ENCODE peak calls at places on chromosomes 16 and 17, in six cellular contexts. One of them, this sample, is unnamed.

GRCh38 chr16:28182183-28182582 is 29.6 kb downstream of the XPO6 start:
- DNase-seq in A549: no peak
- DNase-seq in stomach: no peak
- DNase-seq in adrenal gland: peak; percentile 21
- DNase-seq in HCT116: no peak
- DNase-seq in uterus: no peak
- DNase-seq in this sample: no peak

GRCh38 chr17:17523001-17523713 is 27.0 kb upstream of the RASD1 start:
- DNase-seq in A549: no peak
- DNase-seq in stomach: peak; percentile 89
- DNase-seq in adrenal gland: no peak
- DNase-seq in HCT116: no peak
- DNase-seq in uterus: no peak
- DNase-seq in this sample: no peak

GRCh38 chr16:75099075-75099667 is 17.4 kb downstream of the LDHD start:
- DNase-seq in A549: no peak
- DNase-seq in stomach: no peak
- DNase-seq in adrenal gland: no peak
- DNase-seq in HCT116: no peak
- DNase-seq in uterus: no peak
- DNase-seq in this sample: no peak

GRCh38 chr17:21201302-21201602 is 12.7 kb downstream of the TMEM11 start:
- DNase-seq in A549: no peak
- DNase-seq in stomach: no peak
- DNase-seq in adrenal gland: no peak
- DNase-seq in HCT116: no peak
- DNase-seq in uterus: no peak
- DNase-seq in this sample: no peak

GRCh38 chr16:85640254-85640558 is 27.1 kb downstream of the GSE1 start:
- DNase-seq in A549: no peak
- DNase-seq in stomach: no peak
- DNase-seq in adrenal gland: no peak
- DNase-seq in HCT116: no peak
- DNase-seq in uterus: no peak
- DNase-seq in this sample: no peak

GRCh38 chr17:59327136-59327878 is 4.1 kb upstream of the YPEL2 start:
- DNase-seq in A549: no peak
- DNase-seq in stomach: no peak
- DNase-seq in adrenal gland: no peak
- DNase-seq in HCT116: no peak
- DNase-seq in uterus: no peak
- DNase-seq in this sample: no peak

GRCh38 chr17:40069751-40070643 is 7.2 kb downstream of the THRA start:
- DNase-seq in A549: peak; percentile 60
- DNase-seq in stomach: peak; percentile 78
- DNase-seq in adrenal gland: peak; percentile 56
- DNase-seq in HCT116: no peak
- DNase-seq in uterus: peak; percentile 82
- DNase-seq in this sample: peak; percentile 66

GRCh38 chr17:48123776-48124388 is 16.3 kb downstream of the SNX11 start:
- DNase-seq in A549: no peak
- DNase-seq in stomach: no peak
- DNase-seq in adrenal gland: no peak
- DNase-seq in HCT116: no peak
- DNase-seq in uterus: no peak
- DNase-seq in this sample: no peak

GRCh38 chr17:48954300-48954755 is 9.7 kb upstream of the SNF8 start:
- DNase-seq in A549: peak; percentile 66
- DNase-seq in stomach: no peak
- DNase-seq in adrenal gland: no peak
- DNase-seq in HCT116: peak; percentile 69
- DNase-seq in uterus: no peak
- DNase-seq in this sample: no peak

GRCh38 chr16:4316103-4316731 is 350 bp downstream of the GLIS2 start:
- DNase-seq in A549: no peak
- DNase-seq in stomach: no peak
- DNase-seq in adrenal gland: no peak
- DNase-seq in HCT116: no peak
- DNase-seq in uterus: peak; percentile 37
- DNase-seq in this sample: peak; percentile 65

GRCh38 chr16:16083421-16084156 is 134.2 kb downstream of the ABCC1 start:
- DNase-seq in A549: peak; percentile 20
- DNase-seq in stomach: no peak
- DNase-seq in adrenal gland: no peak
- DNase-seq in HCT116: peak; percentile 18
- DNase-seq in uterus: no peak
- DNase-seq in this sample: no peak

DNA sequence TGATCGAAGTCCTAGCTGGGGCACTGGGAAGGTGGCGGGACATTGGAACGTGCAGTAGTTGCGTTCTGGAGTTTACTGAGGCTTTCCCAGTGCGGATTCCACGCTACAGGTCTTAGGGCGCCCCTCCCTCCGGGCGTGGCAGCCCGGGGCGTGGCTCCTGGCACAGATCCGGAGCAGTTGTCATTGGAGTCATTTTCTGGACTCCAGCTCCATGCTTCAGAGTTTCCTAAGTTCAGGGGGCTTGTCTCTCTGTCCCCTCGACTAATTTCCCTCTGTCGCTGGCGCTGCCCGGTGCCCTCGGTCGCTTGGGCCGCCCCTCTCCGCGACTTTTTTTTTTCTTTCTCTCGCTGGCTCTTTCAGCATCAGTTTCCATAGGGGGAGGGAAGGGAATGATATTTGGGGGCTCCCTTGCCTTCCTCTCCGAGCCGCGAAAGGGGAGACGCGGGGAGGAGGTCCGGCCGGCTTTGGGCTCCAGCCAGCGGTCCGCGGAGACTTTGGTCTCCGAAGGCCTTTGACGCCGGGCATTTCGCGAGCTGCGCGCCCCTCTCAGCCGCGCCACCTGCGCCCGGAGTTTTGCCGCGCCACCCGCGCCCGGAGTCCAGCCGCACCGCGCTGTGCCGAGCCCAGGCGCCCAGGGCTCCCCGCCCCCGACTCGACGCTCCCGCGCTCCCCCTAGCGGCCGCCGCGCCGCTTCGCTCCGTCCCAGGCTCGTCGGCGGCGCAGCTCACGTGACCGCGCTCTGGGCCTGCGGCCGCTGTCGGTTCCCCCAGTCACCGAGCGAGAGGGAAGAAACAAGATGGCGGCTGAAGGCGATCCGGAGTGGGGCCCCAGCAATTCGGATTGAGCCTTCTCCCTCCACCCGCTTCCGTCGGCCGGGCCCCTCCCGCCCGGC is at the start of gene BPTF:
- DNase-seq in A549: peak; percentile 80
- DNase-seq in stomach: peak; percentile 92
- DNase-seq in adrenal gland: peak; percentile 94
- DNase-seq in HCT116: peak; percentile 87
- DNase-seq in uterus: peak; percentile 88
- DNase-seq in this sample: peak; percentile 92
- TF ChIP-seq POLR2A in A549: peak; percentile 72
- TF ChIP-seq POLR2A in stomach: no peak
- TF ChIP-seq POLR2A in adrenal gland: peak; percentile 73
- TF ChIP-seq POLR2A in HCT116: peak; percentile 56
- TF ChIP-seq POLR2A in uterus: peak; percentile 61
- TF ChIP-seq POLR2A in this sample: peak; percentile 41

DNA sequence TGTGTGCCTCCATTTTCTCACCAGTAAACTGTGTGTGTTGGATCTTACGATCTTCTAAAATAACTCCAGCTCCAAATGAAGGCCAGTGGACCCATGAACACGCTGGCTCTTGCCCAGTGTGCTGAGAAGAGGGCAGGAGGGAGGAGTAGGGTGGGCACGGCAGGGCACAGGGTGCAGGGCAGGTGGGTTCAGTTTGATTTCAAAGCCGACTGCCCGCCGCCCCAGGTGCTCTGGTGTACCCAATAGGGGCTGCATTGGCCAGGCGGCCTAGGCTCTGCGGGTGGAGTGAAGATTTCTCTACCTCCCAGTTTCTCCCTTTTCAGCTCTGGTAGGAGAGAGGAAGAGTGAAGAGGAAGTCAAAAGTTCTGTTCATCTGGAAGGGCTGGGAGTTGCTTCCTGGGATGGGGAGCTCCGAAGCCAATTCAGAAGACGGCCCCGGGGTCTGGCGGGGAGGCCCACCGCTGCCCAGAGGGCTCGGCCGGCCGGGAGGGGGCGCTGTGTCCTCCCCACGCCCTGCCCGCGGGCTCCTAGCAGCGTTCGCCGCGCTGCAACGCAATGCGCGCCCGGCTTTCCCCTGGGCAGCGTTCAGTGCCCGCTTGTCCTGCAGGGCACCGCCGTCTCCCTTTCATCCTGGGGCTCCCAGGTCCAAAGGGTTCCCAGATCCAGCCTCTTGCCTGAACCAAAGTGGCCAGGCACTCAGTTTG is 1.1 kb upstream of the CRHR1 start:
- DNase-seq in A549: peak; percentile 76
- DNase-seq in stomach: no peak
- DNase-seq in adrenal gland: no peak
- DNase-seq in HCT116: no peak
- DNase-seq in uterus: peak; percentile 17
- DNase-seq in this sample: no peak
- TF ChIP-seq CTCF in A549: peak; percentile 79
- TF ChIP-seq CTCF in stomach: no peak
- TF ChIP-seq CTCF in adrenal gland: peak; percentile 32
- TF ChIP-seq CTCF in HCT116: peak; percentile 52
- TF ChIP-seq CTCF in uterus: peak; percentile 30
- TF ChIP-seq CTCF in this sample: no peak

DNA sequence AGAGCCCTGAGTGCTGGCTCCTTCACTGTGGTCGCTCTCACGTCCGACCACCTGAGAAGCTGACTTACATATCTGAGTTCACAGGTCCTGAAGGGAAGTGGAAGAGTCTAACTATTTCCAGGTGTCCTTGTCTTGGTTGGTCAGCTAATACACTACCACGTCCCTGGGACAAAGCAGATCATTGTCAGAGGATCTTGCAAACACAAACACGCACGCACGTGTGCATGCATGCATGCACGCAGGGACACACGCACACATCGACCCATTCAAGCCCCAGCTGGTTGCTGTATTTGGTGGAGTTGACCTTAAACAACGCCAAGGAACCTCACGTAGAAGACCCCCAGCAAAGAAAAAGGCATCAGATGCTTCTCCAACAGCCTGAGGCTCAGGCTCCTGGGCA is 95.9 kb downstream of the TBC1D16 start:
- DNase-seq in A549: no peak
- DNase-seq in stomach: no peak
- DNase-seq in adrenal gland: peak; percentile 2
- DNase-seq in HCT116: no peak
- DNase-seq in uterus: no peak
- DNase-seq in this sample: no peak
- H3K4me1 ChIP-seq in A549: peaks cover 24% of the 10 kb centered on the region
- H3K4me1 ChIP-seq in stomach: no peaks in the 10 kb centered on the region
- H3K4me1 ChIP-seq in adrenal gland: no peaks in the 10 kb centered on the region
- H3K4me1 ChIP-seq in HCT116: peaks cover 3% of the 10 kb centered on the region
- H3K4me1 ChIP-seq in uterus: no peaks in the 10 kb centered on the region
- H3K4me1 ChIP-seq in this sample: peaks cover 19% of the 10 kb centered on the region

GRCh38 chr17:54860617-54861468 is 39.8 kb upstream of the TOM1L1 start:
- DNase-seq in A549: no peak
- DNase-seq in stomach: no peak
- DNase-seq in adrenal gland: no peak
- DNase-seq in HCT116: no peak
- DNase-seq in uterus: no peak
- DNase-seq in this sample: no peak

GRCh38 chr17:54864636-54865420 is 35.8 kb upstream of the TOM1L1 start:
- DNase-seq in A549: no peak
- DNase-seq in stomach: no peak
- DNase-seq in adrenal gland: no peak
- DNase-seq in HCT116: no peak
- DNase-seq in uterus: no peak
- DNase-seq in this sample: no peak

GRCh38 chr17:54864070-54864469 is 36.6 kb upstream of the TOM1L1 start:
- DNase-seq in A549: no peak
- DNase-seq in stomach: no peak
- DNase-seq in adrenal gland: no peak
- DNase-seq in HCT116: no peak
- DNase-seq in uterus: no peak
- DNase-seq in this sample: no peak

GRCh38 chr17:54861469-54861983 is 39.1 kb upstream of the TOM1L1 start:
- DNase-seq in A549: no peak
- DNase-seq in stomach: no peak
- DNase-seq in adrenal gland: no peak
- DNase-seq in HCT116: no peak
- DNase-seq in uterus: no peak
- DNase-seq in this sample: no peak

GRCh38 chr17:54859187-54859586 is 41.5 kb upstream of the TOM1L1 start:
- DNase-seq in A549: no peak
- DNase-seq in stomach: no peak
- DNase-seq in adrenal gland: no peak
- DNase-seq in HCT116: no peak
- DNase-seq in uterus: no peak
- DNase-seq in this sample: no peak
- TF ChIP-seq POLR2A in A549: no peak
- TF ChIP-seq POLR2A in stomach: no peak
- TF ChIP-seq POLR2A in adrenal gland: no peak
- TF ChIP-seq POLR2A in HCT116: no peak
- TF ChIP-seq POLR2A in uterus: no peak
- TF ChIP-seq POLR2A in this sample: no peak

GRCh38 chr16:31073073-31073822 is 792 bp downstream of the ZNF668 start:
- DNase-seq in A549: peak; percentile 92
- DNase-seq in stomach: peak; percentile 92
- DNase-seq in adrenal gland: peak; percentile 95
- DNase-seq in HCT116: peak; percentile 82
- DNase-seq in uterus: peak; percentile 90
- DNase-seq in this sample: peak; percentile 87
- TF ChIP-seq CTCF in A549: no peak
- TF ChIP-seq CTCF in stomach: no peak
- TF ChIP-seq CTCF in adrenal gland: no peak
- TF ChIP-seq CTCF in HCT116: no peak
- TF ChIP-seq CTCF in uterus: peak; percentile 23
- TF ChIP-seq CTCF in this sample: no peak

DNA sequence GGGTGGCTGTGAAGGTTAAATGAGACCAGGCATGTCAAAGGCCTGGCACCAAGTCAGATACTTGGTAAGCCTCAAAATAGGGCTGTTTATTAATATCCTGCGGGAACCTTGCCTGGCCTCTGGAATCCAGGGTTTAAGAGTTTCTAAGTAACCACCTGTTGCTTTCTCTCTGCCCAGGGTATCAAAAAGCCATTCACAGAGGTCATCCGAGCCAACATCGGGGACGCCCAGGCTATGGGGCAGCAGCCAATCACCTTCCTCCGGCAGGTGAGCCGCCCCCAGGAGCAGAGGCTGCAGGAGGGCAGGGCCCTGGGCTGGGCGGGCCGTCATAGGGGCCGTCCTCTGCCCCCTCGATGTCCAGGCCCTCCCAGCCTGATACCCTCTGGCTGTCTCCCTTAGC is 13.3 kb downstream of the GPT2 start:
- DNase-seq in A549: no peak
- DNase-seq in stomach: no peak
- DNase-seq in adrenal gland: no peak
- DNase-seq in HCT116: no peak
- DNase-seq in uterus: no peak
- DNase-seq in this sample: no peak
- H3K4me1 ChIP-seq in A549: no peaks in the 10 kb centered on the region
- H3K4me1 ChIP-seq in stomach: peaks cover 48% of the 10 kb centered on the region
- H3K4me1 ChIP-seq in adrenal gland: peaks cover 4% of the 10 kb centered on the region
- H3K4me1 ChIP-seq in HCT116: peaks cover 14% of the 10 kb centered on the region
- H3K4me1 ChIP-seq in uterus: no peaks in the 10 kb centered on the region
- H3K4me1 ChIP-seq in this sample: peaks cover 18% of the 10 kb centered on the region

This sample was measured in ovary.